ENCODE peak calls at places on chromosomes 7 and 10, in six cellular contexts. F, U, M, B, D and I are unnamed samples.

GRCh38 chr10:74111799-74112198 is 38.8 kb downstream of the AP3M1 start:
- DNase-seq in F (no peak), B (no peak), U (no peak), D (no peak), M (no peak), I (no peak)

GRCh38 chr10:2972216-2972615 is 95.1 kb upstream of the PFKP start:
- DNase-seq in U (no peak), F (no peak), B (no peak), D (no peak), M (no peak), I (no peak)

GRCh38 chr10:113345860-113346259 is 207.0 kb upstream of the HABP2 start:
- DNase-seq in U (no peak), F (no peak), D (no peak), B (no peak), M (no peak), I (no peak)

GRCh38 chr7:75951506-75951905 is 36.6 kb downstream of the POR start:
- DNase-seq in U (no peak), F (no peak), M (no peak), D (peak), B (peak), I (no peak)

GRCh38 chr10:114758331-114758730 is 63.2 kb upstream of the FHIP2A start:
- DNase-seq in M (no peak), B (no peak), D (peak), F (no peak), U (no peak), I (no peak)

GRCh38 chr7:129351320-129351719 is 82.9 kb upstream of the STRIP2 start:
- DNase-seq in B (no peak), U (no peak), M (no peak), F (no peak), D (no peak), I (no peak)

GRCh38 chr7:131383417-131383816 is 55.7 kb downstream of the MKLN1 start:
- DNase-seq in U (no peak), D (no peak), M (no peak), F (no peak), B (no peak), I (no peak)

GRCh38 chr10:21860718-21861117 is 142.8 kb downstream of the DNAJC1 start:
- DNase-seq in F (no peak), M (no peak), U (no peak), B (no peak), D (peak), I (no peak)

GRCh38 chr7:107387077-107387476 is 82.8 kb upstream of the GPR22 start:
- DNase-seq in D (no peak), F (no peak), M (no peak), B (no peak), U (peak), I (peak)

GRCh38 chr10:12791728-12792127 is 209.8 kb downstream of the CCDC3 start:
- DNase-seq in D (no peak), B (no peak), F (no peak), M (no peak), U (no peak), I (no peak)

GRCh38 chr7:51123322-51124021 is 193.1 kb downstream of the COBL start:
- DNase-seq in F (no peak), M (peak), D (peak), B (no peak), U (no peak), I (peak)

GRCh38 chr10:9253121-9253520 is 1198.6 kb downstream of the GATA3 start:
- DNase-seq in F (no peak), D (peak), U (no peak), M (no peak), B (no peak), I (no peak)

GRCh38 chr7:378551-379455 is 88.8 kb downstream of the FOXL3 start:
- DNase-seq in M (no peak), F (peak), U (no peak), B (no peak), D (no peak), I (no peak)

GRCh38 chr10:15504101-15504840 is 133.2 kb upstream of the FAM171A1 start:
- DNase-seq in B (no peak), D (no peak), U (no peak), M (no peak), F (no peak), I (no peak)

GRCh38 chr7:76016191-76016947 is 22.0 kb upstream of the TMEM120A start:
- DNase-seq in U (no peak), F (no peak), D (no peak), M (no peak), B (no peak), I (no peak)

GRCh38 chr10:124972637-124973036 is 30.7 kb downstream of the ZRANB1 start:
- DNase-seq in B (no peak), D (no peak), M (no peak), U (no peak), F (no peak), I (no peak)

GRCh38 chr7:49714182-49714581 is 59.3 kb upstream of the VWC2 start:
- DNase-seq in U (no peak), F (no peak), M (no peak), D (no peak), B (no peak), I (no peak)

GRCh38 chr10:34742456-34742855 is 72.6 kb downstream of the PARD3 start:
- DNase-seq in F (no peak), B (no peak), M (no peak), D (no peak), U (no peak), I (no peak)

GRCh38 chr7:47045592-47045991 is 536.3 kb downstream of the TNS3 start:
- DNase-seq in B (no peak), M (no peak), D (peak), U (no peak), F (no peak), I (no peak)

GRCh38 chr7:145036592-145037386 is 200.9 kb upstream of the TPK1 start:
- DNase-seq in F (no peak), U (no peak), D (peak), B (peak), M (peak), I (peak)

GRCh38 chr10:14325325-14325955 is 5.3 kb downstream of the FRMD4A start:
- DNase-seq in M (no peak), F (no peak), B (peak), U (peak), D (peak), I (no peak)

GRCh38 chr10:125151824-125152634 is 8.3 kb downstream of the CTBP2 start:
- DNase-seq in F (no peak), D (no peak), B (no peak), U (no peak), M (no peak), I (no peak)